ENCODE peak calls at places on chromosomes 4 and X, in four cellular contexts. V is AG04450, R is heart left ventricle, N is thoracic aorta. E is an unnamed sample.
A peak's percentile ranks its signal among the peaks of the same experiment; 100 is the strongest.

GRCh38 chrX:16466640-16467432 is 183.1 kb upstream of the S100G start:
- DNase-seq in V (no peak), R (no peak), N (no peak), E (no peak)

GRCh38 chr4:7960790-7961655 is 21.4 kb upstream of the AFAP1 start:
- DNase-seq in V (peak; percentile 99), R (no peak), N (peak; percentile 46), E (peak; percentile 95)

GRCh38 chr4:28229092-28229491 is 1368.5 kb downstream of the STIM2 start:
- DNase-seq in V (peak; percentile 27), R (no peak), N (no peak), E (no peak)

GRCh38 chr4:182715548-182715947 is 201.6 kb downstream of the DCTD start:
- DNase-seq in V (no peak), R (no peak), N (no peak), E (no peak)

GRCh38 chr4:56648245-56649151 is 32.6 kb downstream of the HOPX start:
- DNase-seq in V (no peak), R (no peak), N (no peak), E (no peak)

GRCh38 chr4:14309429-14309828 is 681.9 kb upstream of the BOD1L1 start:
- DNase-seq in V (no peak), R (no peak), N (no peak), E (no peak)

GRCh38 chrX:25001808-25002657 is 13.7 kb downstream of the ARX start:
- DNase-seq in V (no peak), R (no peak), N (no peak), E (no peak)

GRCh38 chr4:76962406-76963135 is 13.0 kb downstream of the SEPTIN11 start:
- DNase-seq in V (no peak), R (no peak), N (no peak), E (no peak)

GRCh38 chr4:107896158-107896645 is 35.1 kb upstream of the CYP2U1 start:
- DNase-seq in V (peak; percentile 83), R (no peak), N (no peak), E (peak; percentile 88)

GRCh38 chrX:148928803-148929202 is 428.4 kb downstream of the AFF2 start:
- DNase-seq in V (no peak), R (no peak), N (no peak), E (no peak)

GRCh38 chrX:149453030-149453429 is 52.1 kb downstream of the IDS start:
- DNase-seq in V (no peak), R (no peak), N (no peak), E (no peak)

GRCh38 chrX:137166591-137166990 is 132.8 kb upstream of the GPR101 start:
- DNase-seq in V (no peak), R (no peak), N (no peak), E (no peak)

GRCh38 chr4:155929833-155930232 is 23.8 kb downstream of the CTSO start:
- DNase-seq in V (no peak), R (no peak), N (no peak), E (no peak)

GRCh38 chrX:140933056-140933455 is 69.3 kb upstream of the SPANXB1 start:
- DNase-seq in V (no peak), R (no peak), N (no peak), E (no peak)

GRCh38 chr4:31291238-31291637 is 571.1 kb downstream of the PCDH7 start:
- DNase-seq in V (no peak), R (no peak), N (no peak), E (no peak)
- H3K4me3 ChIP-seq in V (no peak overlapping the region), R (no peak overlapping the region), N (no peak overlapping the region), E (no peak overlapping the region)

GRCh38 chrX:153410888-153411254 is 401 bp upstream of the ZFP92 start:
- DNase-seq in V (no peak), R (no peak), N (no peak), E (no peak)
- TF ChIP-seq CTCF in V (no peak), R (no peak), N (no peak), E (no peak)

GRCh38 chr4:25783943-25784342 is 78.8 kb downstream of the SEL1L3 start:
- DNase-seq in V (no peak), R (no peak), N (no peak), E (no peak)

GRCh38 chr4:25788839-25789238 is 73.9 kb downstream of the SEL1L3 start:
- DNase-seq in V (no peak), R (no peak), N (no peak), E (no peak)

GRCh38 chr4:25790024-25790423 is 72.8 kb downstream of the SEL1L3 start:
- DNase-seq in V (no peak), R (no peak), N (no peak), E (no peak)

GRCh38 chr4:25786497-25787065 is 76.2 kb downstream of the SEL1L3 start:
- DNase-seq in V (peak; percentile 24), R (no peak), N (no peak), E (no peak)

GRCh38 chr4:25787891-25788331 is 74.9 kb downstream of the SEL1L3 start:
- DNase-seq in V (no peak), R (no peak), N (no peak), E (no peak)
- H3K4me3 ChIP-seq in V (no peak overlapping the region), R (no peak overlapping the region), N (no peak overlapping the region), E (no peak overlapping the region)

DNA sequence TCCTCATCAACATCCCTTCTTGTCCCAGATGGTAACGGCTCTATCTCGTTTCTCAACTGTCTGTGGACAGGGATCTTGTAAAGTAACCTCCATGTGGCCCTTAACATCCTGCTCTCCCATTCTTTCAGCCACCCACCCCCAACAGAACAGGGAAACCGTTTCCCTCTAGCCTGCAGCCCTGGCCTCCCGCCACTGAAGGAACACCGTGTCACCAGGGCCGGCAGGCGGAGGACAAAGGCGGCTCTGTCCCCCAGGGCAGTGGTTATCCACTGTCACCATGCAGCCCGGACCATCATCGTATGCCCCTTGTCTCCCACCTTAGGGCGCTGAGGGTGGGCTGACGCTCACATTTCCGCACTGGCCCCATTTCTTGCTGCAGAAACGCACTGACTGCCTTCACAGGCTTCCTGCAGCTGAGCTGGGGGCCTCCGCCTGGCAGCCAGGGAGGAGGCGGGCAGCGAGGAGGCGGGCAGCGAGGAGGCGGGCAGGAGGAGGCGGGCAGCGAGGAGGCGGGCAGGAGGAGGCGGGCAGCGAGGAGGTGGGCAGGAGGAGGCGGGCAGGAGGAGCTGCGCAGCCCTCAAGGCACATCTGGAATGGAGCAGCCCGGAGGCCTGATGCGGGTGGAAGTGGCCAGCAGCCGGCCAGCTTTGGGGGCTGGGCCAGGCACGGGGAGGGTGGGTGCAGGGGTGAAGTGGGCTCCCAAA is 20.8 kb upstream of the KIAA0232 start:
- DNase-seq in V (no peak), R (no peak), N (no peak), E (no peak)
- TF ChIP-seq CTCF in V (no peak), R (no peak), N (no peak), E (no peak)